ENCODE peak calls at places on chromosomes 4 and X, in five cellular contexts. One of them, this sample, is unnamed.

GRCh38 chr4:82201805-82202636 is 171.8 kb downstream of the HNRNPD start:
- DNase-seq in T-helper 2 cell: peak
- DNase-seq in hippocampal formation: no peak
- DNase-seq in activated T-cell treated with anti-CD3 and anti-CD28 coated beads, Interleukin-2, amount 50 U/mL, for 72 hours: peak
- DNase-seq in dorsolateral prefrontal cortex: no peak
- DNase-seq in this sample: peak

GRCh38 chr4:87982446-87982845 is 6.9 kb downstream of the SPP1 start:
- DNase-seq in T-helper 2 cell: no peak
- DNase-seq in hippocampal formation: no peak
- DNase-seq in activated T-cell treated with anti-CD3 and anti-CD28 coated beads, Interleukin-2, amount 50 U/mL, for 72 hours: no peak
- DNase-seq in dorsolateral prefrontal cortex: no peak
- DNase-seq in this sample: no peak

GRCh38 chr4:53813991-53814390 is 222.7 kb upstream of the LNX1 start:
- DNase-seq in T-helper 2 cell: no peak
- DNase-seq in hippocampal formation: no peak
- DNase-seq in activated T-cell treated with anti-CD3 and anti-CD28 coated beads, Interleukin-2, amount 50 U/mL, for 72 hours: no peak
- DNase-seq in dorsolateral prefrontal cortex: no peak
- DNase-seq in this sample: no peak

GRCh38 chr4:183355405-183355804 is 33.2 kb upstream of the CLDN24 start:
- DNase-seq in T-helper 2 cell: no peak
- DNase-seq in hippocampal formation: no peak
- DNase-seq in activated T-cell treated with anti-CD3 and anti-CD28 coated beads, Interleukin-2, amount 50 U/mL, for 72 hours: no peak
- DNase-seq in dorsolateral prefrontal cortex: no peak
- DNase-seq in this sample: no peak

GRCh38 chrX:85084770-85085393 is 81.2 kb downstream of the APOOL start:
- DNase-seq in T-helper 2 cell: no peak
- DNase-seq in hippocampal formation: peak
- DNase-seq in activated T-cell treated with anti-CD3 and anti-CD28 coated beads, Interleukin-2, amount 50 U/mL, for 72 hours: peak
- DNase-seq in dorsolateral prefrontal cortex: no peak
- DNase-seq in this sample: no peak

GRCh38 chrX:136608295-136608933 is 39.5 kb upstream of the CD40LG start:
- DNase-seq in T-helper 2 cell: peak
- DNase-seq in hippocampal formation: no peak
- DNase-seq in activated T-cell treated with anti-CD3 and anti-CD28 coated beads, Interleukin-2, amount 50 U/mL, for 72 hours: peak
- DNase-seq in dorsolateral prefrontal cortex: no peak
- DNase-seq in this sample: peak

GRCh38 chr4:74794341-74794801 is at the start of gene BTC:
- DNase-seq in T-helper 2 cell: no peak
- DNase-seq in hippocampal formation: peak
- DNase-seq in activated T-cell treated with anti-CD3 and anti-CD28 coated beads, Interleukin-2, amount 50 U/mL, for 72 hours: no peak
- DNase-seq in dorsolateral prefrontal cortex: no peak
- DNase-seq in this sample: peak

GRCh38 chr4:103150677-103151076 is 47.5 kb downstream of the CENPE start:
- DNase-seq in T-helper 2 cell: no peak
- DNase-seq in hippocampal formation: no peak
- DNase-seq in activated T-cell treated with anti-CD3 and anti-CD28 coated beads, Interleukin-2, amount 50 U/mL, for 72 hours: no peak
- DNase-seq in dorsolateral prefrontal cortex: no peak
- DNase-seq in this sample: no peak

GRCh38 chr4:91089194-91089593 is 962.0 kb downstream of the CCSER1 start:
- DNase-seq in T-helper 2 cell: no peak
- DNase-seq in hippocampal formation: no peak
- DNase-seq in activated T-cell treated with anti-CD3 and anti-CD28 coated beads, Interleukin-2, amount 50 U/mL, for 72 hours: no peak
- DNase-seq in dorsolateral prefrontal cortex: no peak
- DNase-seq in this sample: no peak

This sample was measured in activated naive CD8-positive, alpha-beta T cell treated with anti-CD3 and anti-CD28 coated beads, Interleukin-2, amount 50 U/mL, for 24 hours.